ENCODE peak calls at places on chromosomes 2 and 18, in five cellular contexts. M, P, B, R and U are unnamed samples.

GRCh38 chr18:76565238-76566173 is 70.5 kb upstream of the ZNF516 start:
- DNase-seq in M (peak; percentile 92), B (peak; percentile 90), R (peak; percentile 93), P (peak; percentile 98), U (no peak)

GRCh38 chr2:127162261-127163089 is 55.5 kb upstream of the BIN1 start:
- DNase-seq in R (no peak), B (no peak), M (no peak), P (no peak), U (no peak)

GRCh38 chr2:225429718-225430117 is 30.2 kb downstream of the NYAP2 start:
- DNase-seq in B (no peak), M (peak; percentile 12), R (peak; percentile 4), P (peak; percentile 1), U (no peak)

GRCh38 chr2:27705851-27706622 is 42.3 kb downstream of the SLC4A1AP start:
- DNase-seq in R (peak; percentile 96), P (peak; percentile 94), M (peak; percentile 96), B (peak; percentile 90), U (no peak)

GRCh38 chr2:230230087-230230486 is 4.6 kb downstream of the SP140 start:
- DNase-seq in P (peak; percentile 9), M (peak; percentile 85), B (no peak), R (peak; percentile 43), U (no peak)

GRCh38 chr2:154527962-154528361 is 170.5 kb upstream of the KCNJ3 start:
- DNase-seq in P (no peak), B (no peak), R (no peak), M (no peak), U (no peak)

GRCh38 chr2:197453914-197454398 is 604 bp downstream of the COQ10B start:
- DNase-seq in P (peak; percentile 94), B (peak; percentile 82), R (peak; percentile 95), M (peak; percentile 92), U (peak; percentile 80)

GRCh38 chr2:240873098-240873788 is 4.6 kb downstream of the AGXT start:
- DNase-seq in M (no peak), P (no peak), R (no peak), B (no peak), U (no peak)

GRCh38 chr2:22020101-22020742 is 896.5 kb downstream of the TDRD15 start:
- DNase-seq in B (no peak), R (no peak), M (no peak), P (no peak), U (no peak)

GRCh38 chr2:57516740-57517340 is 529.8 kb upstream of the VRK2 start:
- DNase-seq in B (peak; percentile 41), R (peak; percentile 51), P (peak; percentile 52), M (peak; percentile 52), U (no peak)

GRCh38 chr2:12452211-12452610 is 264.5 kb upstream of the TRIB2 start:
- DNase-seq in R (peak; percentile 61), M (peak; percentile 65), P (no peak), B (no peak), U (no peak)

GRCh38 chr2:37798315-37799005 is 126.6 kb upstream of the RMDN2 start:
- DNase-seq in M (no peak), R (no peak), B (no peak), P (peak; percentile 53), U (no peak)

GRCh38 chr2:8107979-8108378 is 573.9 kb upstream of the ID2 start:
- DNase-seq in P (no peak), R (no peak), B (no peak), M (no peak), U (no peak)

GRCh38 chr2:13481201-13481600 is 764.5 kb downstream of the TRIB2 start:
- DNase-seq in B (no peak), P (no peak), M (peak; percentile 17), R (no peak), U (no peak)

GRCh38 chr2:31319391-31320175 is 85.6 kb downstream of the EHD3 start:
- DNase-seq in M (peak; percentile 68), R (peak; percentile 45), B (no peak), P (peak; percentile 81), U (no peak)

GRCh38 chr2:190466819-190467444 is 58.8 kb downstream of the MFSD6 start:
- DNase-seq in M (no peak), P (no peak), R (no peak), B (no peak), U (no peak)

GRCh38 chr2:113164930-113165585 is 8.7 kb upstream of the PSD4 start:
- DNase-seq in P (no peak), R (no peak), B (no peak), M (no peak), U (no peak)

GRCh38 chr2:128284037-128284441 is 34.6 kb downstream of the HS6ST1 start:
- DNase-seq in R (no peak), M (no peak), B (no peak), P (no peak), U (no peak)

GRCh38 chr2:182452456-182452990 is 25.7 kb upstream of the PDE1A start:
- DNase-seq in M (no peak), P (no peak), R (no peak), B (no peak), U (no peak)

GRCh38 chr2:203104273-203104672 is 89.6 kb downstream of the NBEAL1 start:
- DNase-seq in B (no peak), M (no peak), R (no peak), P (no peak), U (no peak)

GRCh38 chr2:10222-10875 is 36.0 kb downstream of the FAM110C start:
- DNase-seq in M (peak; percentile 3), R (no peak), P (no peak), B (no peak), U (no peak)

GRCh38 chr2:120775261-120775660 is 39.6 kb downstream of the GLI2 start:
- DNase-seq in B (no peak), R (no peak), P (no peak), M (no peak), U (no peak)

GRCh38 chr2:195150819-195151218 is 506.2 kb upstream of the SLC39A10 start:
- DNase-seq in M (no peak), B (no peak), P (no peak), R (no peak), U (no peak)

GRCh38 chr18:28485918-28486317 is 309.0 kb upstream of the CDH2 start:
- DNase-seq in M (no peak), B (no peak), P (no peak), R (no peak), U (no peak)

GRCh38 chr2:12057436-12058166 is 311.2 kb downstream of the LPIN1 start:
- DNase-seq in P (no peak), M (peak; percentile 76), R (no peak), B (no peak), U (peak; percentile 76)

GRCh38 chr2:25257032-25257455 is 84.7 kb downstream of the DNMT3A start:
- DNase-seq in P (peak; percentile 47), R (peak; percentile 68), B (no peak), M (peak; percentile 71), U (no peak)

GRCh38 chr2:74836675-74837401 is 2.9 kb downstream of the HK2 start:
- DNase-seq in P (peak; percentile 6), B (no peak), M (no peak), R (no peak), U (no peak)
- TF ChIP-seq CTCF in P (no peak), B (no peak), M (no peak), R (no peak), U (peak; percentile 25)

DNA sequence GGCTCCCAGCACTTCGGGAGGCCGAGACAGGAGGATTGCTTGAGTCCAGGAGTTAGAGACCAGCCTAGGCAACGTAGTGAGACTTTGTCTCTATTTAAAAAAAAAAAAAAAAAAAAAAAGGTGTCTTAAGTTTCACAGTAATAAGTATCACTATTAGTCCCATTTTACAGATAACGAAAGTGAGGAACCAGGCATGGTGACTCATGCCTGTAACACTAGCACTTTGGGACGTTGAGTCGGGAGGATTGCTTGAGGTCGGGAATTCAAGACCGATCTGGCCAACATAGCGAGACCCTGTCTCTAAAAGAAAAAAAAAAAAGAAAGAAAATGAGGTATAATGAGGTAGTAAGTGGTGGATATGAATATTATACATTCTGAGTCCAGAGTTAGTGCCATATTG is 2.5 kb downstream of the KCNJ13 start:
- DNase-seq in P (no peak), B (no peak), R (no peak), M (no peak), U (no peak)
- TF ChIP-seq CTCF in P (no peak), B (no peak), R (no peak), M (no peak), U (no peak)

DNA sequence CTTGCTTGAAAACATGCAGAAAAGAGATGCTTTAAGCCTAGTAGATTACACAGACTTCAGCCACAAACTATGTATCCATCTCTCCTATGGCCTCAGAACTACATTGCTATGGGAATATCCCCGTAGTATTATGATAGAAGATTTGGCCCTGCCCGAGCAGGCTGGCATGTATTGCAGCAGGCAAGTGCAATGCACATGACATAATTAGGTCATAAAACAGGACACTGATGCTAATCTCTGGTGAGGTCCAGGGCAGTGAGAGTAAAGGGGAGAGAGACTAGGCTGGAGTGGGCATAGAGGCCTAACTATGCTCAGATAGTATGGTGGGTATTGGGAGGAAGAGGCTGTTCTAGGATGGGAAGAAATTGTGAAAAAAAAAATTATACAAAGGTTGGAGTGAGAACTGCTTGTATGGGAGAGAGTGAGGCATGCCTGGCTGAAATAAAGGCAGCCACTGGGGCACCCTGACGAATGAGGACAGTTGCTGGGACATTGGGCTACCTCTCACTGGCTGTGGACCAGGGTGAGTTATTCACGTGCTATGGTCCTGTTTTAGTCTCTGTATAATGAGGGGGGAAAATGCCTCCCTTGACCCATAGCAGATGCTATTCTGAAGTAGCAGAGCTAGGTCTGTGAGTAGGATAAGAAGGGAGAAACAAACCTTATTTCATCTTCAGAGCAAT is 1.6 kb upstream of the PLA2R1 start:
- DNase-seq in M (no peak), R (no peak), P (no peak), B (no peak), U (no peak)
- TF ChIP-seq CTCF in M (no peak), R (no peak), P (no peak), B (no peak), U (no peak)

GRCh38 chr2:33391582-33392255 is 84.7 kb upstream of the RASGRP3 start:
- DNase-seq in B (no peak), P (peak; percentile 87), M (no peak), R (peak; percentile 64), U (no peak)

GRCh38 chr2:33392366-33392765 is 84.1 kb upstream of the RASGRP3 start:
- DNase-seq in M (no peak), P (no peak), R (no peak), B (no peak), U (no peak)

GRCh38 chr2:33395660-33396249 is 80.7 kb upstream of the RASGRP3 start:
- DNase-seq in B (no peak), R (peak; percentile 81), M (peak; percentile 62), P (peak; percentile 69), U (no peak)
- TF ChIP-seq CTCF in B (peak; percentile 62), R (peak; percentile 71), M (peak; percentile 72), P (peak; percentile 74), U (peak; percentile 60)

DNA sequence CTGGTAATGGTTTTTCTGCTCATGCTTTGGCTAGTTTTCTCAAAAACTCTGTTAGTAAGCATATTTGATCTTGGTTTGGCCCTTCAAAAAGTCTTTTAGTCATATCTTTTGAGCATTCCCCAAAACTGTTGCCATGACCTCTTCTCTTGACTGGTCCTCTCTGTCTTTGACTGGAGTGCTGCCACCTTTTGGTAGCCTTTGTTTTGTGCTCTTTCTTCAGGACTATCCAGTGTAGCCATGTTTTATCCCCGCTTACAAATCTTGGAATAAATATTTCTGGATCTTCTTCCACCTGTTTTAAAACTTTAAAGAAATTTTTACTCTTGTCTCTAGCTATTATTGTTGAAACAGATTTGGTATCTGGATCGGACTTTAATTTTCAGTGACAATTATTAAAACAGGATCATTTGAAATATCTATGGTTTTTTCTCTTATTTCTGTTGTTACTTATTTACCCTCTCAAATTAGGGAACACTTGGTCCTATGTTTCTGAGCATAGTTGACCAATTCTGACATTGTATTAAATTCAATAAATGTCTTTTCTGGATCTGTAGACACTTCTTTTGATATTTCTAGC is 965 bp upstream of the ELOA2 start:
- DNase-seq in M (peak; percentile 13), B (no peak), R (peak; percentile 41), P (peak; percentile 25), U (no peak)
- TF ChIP-seq CTCF in M (peak; percentile 52), B (peak; percentile 51), R (peak; percentile 49), P (peak; percentile 55), U (no peak)

GRCh38 chr18:75130591-75131274 is 78.2 kb downstream of the PTGR3 start:
- DNase-seq in M (peak; percentile 23), R (peak; percentile 18), B (no peak), P (no peak), U (no peak)
- TF ChIP-seq CTCF in M (peak; percentile 34), R (no peak), B (no peak), P (peak; percentile 38), U (no peak)